ENCODE peak calls at places on chromosomes 16 and 17, in eight cellular contexts. K, Y, N, T, A, C, H and B are unnamed samples.

GRCh38 chr16:2486645-2487516 is 12.0 kb downstream of the TBC1D24 start:
- DNase-seq in A (peak; percentile 90), H (peak; percentile 53), K (peak; percentile 53), C (peak; percentile 12), N (peak; percentile 50), T (peak; percentile 88), Y (no peak), B (no peak)

GRCh38 chr17:72422505-72423285 is 301.9 kb downstream of the SOX9 start:
- DNase-seq in K (no peak), H (no peak), A (peak; percentile 61), N (peak; percentile 3), T (no peak), C (no peak), Y (peak; percentile 70), B (no peak)

GRCh38 chr17:47869114-47869513 is 18.2 kb upstream of the SP6 start:
- DNase-seq in H (no peak), K (no peak), N (no peak), Y (no peak), C (no peak), T (no peak), A (no peak), B (no peak)

GRCh38 chr17:75551276-75551675 is 25.8 kb downstream of the LLGL2 start:
- DNase-seq in C (no peak), K (no peak), A (no peak), Y (no peak), H (no peak), N (no peak), T (no peak), B (no peak)

GRCh38 chr17:72977768-72978417 is 114.6 kb downstream of the SLC39A11 start:
- DNase-seq in A (no peak), T (no peak), C (no peak), K (no peak), H (no peak), Y (peak; percentile 30), N (no peak), B (no peak)

GRCh38 chr17:7058831-7059447 is 15.0 kb upstream of the SLC16A11 start:
- DNase-seq in K (no peak), H (no peak), Y (peak; percentile 55), C (no peak), N (no peak), A (no peak), T (no peak), B (no peak)

GRCh38 chr16:48409839-48410610 is 24.8 kb upstream of the SIAH1 start:
- DNase-seq in Y (peak; percentile 98), C (no peak), T (no peak), A (no peak), K (no peak), H (no peak), N (no peak), B (no peak)

GRCh38 chr16:12500771-12501170 is 302.9 kb downstream of the CPPED1 start:
- DNase-seq in C (no peak), Y (no peak), H (no peak), T (no peak), A (peak; percentile 63), N (peak; percentile 9), K (no peak), B (no peak)

GRCh38 chr17:48892940-48893645 is 506 bp downstream of the ATP5MC1 start:
- DNase-seq in C (no peak), N (peak; percentile 29), H (no peak), Y (no peak), A (peak; percentile 30), T (no peak), K (no peak), B (no peak)

GRCh38 chr16:58639836-58640235 is 10.2 kb upstream of the CNOT1 start:
- DNase-seq in A (no peak), Y (no peak), N (no peak), H (no peak), K (no peak), C (no peak), T (no peak), B (no peak)

GRCh38 chr17:54891176-54891821 is 9.4 kb upstream of the TOM1L1 start:
- DNase-seq in K (no peak), Y (peak; percentile 82), C (no peak), N (peak; percentile 32), H (no peak), T (no peak), A (peak; percentile 18), B (peak; percentile 23)